ENCODE peak calls at places on chromosomes 4 and X, in six cellular contexts. P is fibroblast of mammary gland, X is upper lobe of left lung, G is BJ, C is BE2C, W is endothelial cell. T is an unnamed sample.
A peak's percentile ranks its signal among the peaks of the same experiment; 100 is the strongest.

GRCh38 chr4:4962928-4963327 is 56.3 kb downstream of the CYTL1 start:
- DNase-seq in C (no peak), W (no peak), G (no peak), P (no peak), X (no peak), T (no peak)

GRCh38 chrX:101203782-101204351 is 15.7 kb upstream of the DRP2 start:
- DNase-seq in G (peak; percentile 18), X (no peak), W (no peak), P (no peak), C (no peak), T (no peak)

GRCh38 chrX:25025615-25026014 is 9.8 kb upstream of the ARX start:
- DNase-seq in W (no peak), C (no peak), X (no peak), G (no peak), P (no peak), T (no peak)

GRCh38 chr4:52100062-52100461 is 49.0 kb downstream of the SPATA18 start:
- DNase-seq in P (peak; percentile 40), W (no peak), G (no peak), C (no peak), X (no peak), T (no peak)

GRCh38 chrX:24184018-24184417 is 34.5 kb downstream of the ZFX start:
- DNase-seq in X (no peak), C (no peak), G (no peak), P (no peak), W (no peak), T (no peak)

GRCh38 chrX:68697465-68698125 is 50.1 kb downstream of the STARD8 start:
- DNase-seq in G (no peak), W (peak; percentile 37), X (no peak), C (no peak), P (no peak), T (no peak)

GRCh38 chrX:48741834-48742233 is 19.7 kb upstream of the GLOD5 start:
- DNase-seq in G (no peak), P (no peak), C (no peak), X (no peak), W (no peak), T (no peak)

GRCh38 chrX:65932173-65933084 is 107.5 kb downstream of the VSIG4 start:
- DNase-seq in W (no peak), P (no peak), C (no peak), G (no peak), X (peak; percentile 21), T (no peak)

GRCh38 chrX:138845791-138846190 is 134.3 kb upstream of the FGF13 start:
- DNase-seq in W (no peak), C (no peak), X (no peak), G (no peak), P (no peak), T (no peak)

GRCh38 chr4:10529256-10529890 is 72.1 kb upstream of the ZNF518B start:
- DNase-seq in G (no peak), C (no peak), W (no peak), P (no peak), X (no peak), T (no peak)

GRCh38 chr4:153222790-153223417 is 18.7 kb downstream of the TRIM2 start:
- DNase-seq in P (peak; percentile 31), X (peak; percentile 91), G (no peak), C (peak; percentile 67), W (peak; percentile 57), T (peak; percentile 80)

GRCh38 chr4:25993564-25994185 is 79.7 kb downstream of the SMIM20 start:
- DNase-seq in C (peak; percentile 32), W (peak; percentile 59), X (no peak), G (no peak), P (peak; percentile 68), T (no peak)

GRCh38 chr4:8704632-8705031 is 112.1 kb downstream of the CPZ start:
- DNase-seq in X (no peak), W (no peak), G (no peak), P (no peak), C (peak; percentile 50), T (peak; percentile 56)

GRCh38 chrX:40152173-40152705 is 54.5 kb upstream of the BCOR start:
- DNase-seq in W (peak; percentile 21), C (peak; percentile 55), P (no peak), G (no peak), X (peak; percentile 86), T (no peak)

GRCh38 chr4:158139086-158139485 is 33.7 kb downstream of the GASK1B start:
- DNase-seq in C (no peak), W (no peak), P (no peak), G (no peak), X (no peak), T (no peak)

GRCh38 chr4:101941816-101942358 is 151.4 kb downstream of the BANK1 start:
- DNase-seq in X (no peak), G (no peak), C (no peak), P (no peak), W (no peak), T (no peak)

GRCh38 chr4:183765121-183765990 is 106.3 kb downstream of the TRAPPC11 start:
- DNase-seq in G (no peak), P (no peak), W (no peak), X (peak; percentile 46), C (no peak), T (peak; percentile 73)

GRCh38 chr4:140637836-140638235 is 69.1 kb upstream of the UCP1 start:
- DNase-seq in P (peak; percentile 37), G (no peak), X (no peak), C (peak; percentile 42), W (peak; percentile 35), T (no peak)

GRCh38 chr4:175459571-175459970 is 352.5 kb downstream of the GPM6A start:
- DNase-seq in X (no peak), P (no peak), W (no peak), C (no peak), G (no peak), T (no peak)

GRCh38 chr4:3519468-3520264 is 12.6 kb downstream of the LRPAP1 start:
- DNase-seq in P (no peak), X (peak; percentile 27), C (no peak), W (no peak), G (no peak), T (no peak)

GRCh38 chr4:13733817-13734216 is 106.3 kb upstream of the BOD1L1 start:
- DNase-seq in G (no peak), X (no peak), C (no peak), W (no peak), P (no peak), T (no peak)

GRCh38 chr4:78517050-78517652 is 34.4 kb upstream of the ANXA3 start:
- DNase-seq in X (no peak), W (no peak), G (no peak), C (no peak), P (peak; percentile 60), T (no peak)

GRCh38 chr4:118396881-118397666 is 44.3 kb upstream of the PRSS12 start:
- DNase-seq in X (no peak), W (no peak), P (no peak), G (no peak), C (no peak), T (no peak)

GRCh38 chr4:81528979-81529378 is 57.3 kb upstream of the RASGEF1B start:
- DNase-seq in W (no peak), P (no peak), G (no peak), C (no peak), X (no peak), T (no peak)

GRCh38 chr4:81527115-81527514 is 55.4 kb upstream of the RASGEF1B start:
- DNase-seq in P (no peak), W (no peak), G (no peak), C (no peak), X (peak; percentile 25), T (no peak)

GRCh38 chr4:81528200-81528599 is 56.5 kb upstream of the RASGEF1B start:
- DNase-seq in X (no peak), P (no peak), G (no peak), W (no peak), C (no peak), T (no peak)

GRCh38 chr4:81527709-81528108 is 56.0 kb upstream of the RASGEF1B start:
- DNase-seq in G (no peak), P (no peak), C (no peak), W (no peak), X (no peak), T (no peak)

GRCh38 chr4:81531410-81531809 is 59.7 kb upstream of the RASGEF1B start:
- DNase-seq in P (no peak), X (no peak), C (no peak), G (no peak), W (no peak), T (no peak)
- TF ChIP-seq CTCF in P (no peak), X (no peak), C (no peak), G (no peak), W (no peak), T (no peak)

DNA sequence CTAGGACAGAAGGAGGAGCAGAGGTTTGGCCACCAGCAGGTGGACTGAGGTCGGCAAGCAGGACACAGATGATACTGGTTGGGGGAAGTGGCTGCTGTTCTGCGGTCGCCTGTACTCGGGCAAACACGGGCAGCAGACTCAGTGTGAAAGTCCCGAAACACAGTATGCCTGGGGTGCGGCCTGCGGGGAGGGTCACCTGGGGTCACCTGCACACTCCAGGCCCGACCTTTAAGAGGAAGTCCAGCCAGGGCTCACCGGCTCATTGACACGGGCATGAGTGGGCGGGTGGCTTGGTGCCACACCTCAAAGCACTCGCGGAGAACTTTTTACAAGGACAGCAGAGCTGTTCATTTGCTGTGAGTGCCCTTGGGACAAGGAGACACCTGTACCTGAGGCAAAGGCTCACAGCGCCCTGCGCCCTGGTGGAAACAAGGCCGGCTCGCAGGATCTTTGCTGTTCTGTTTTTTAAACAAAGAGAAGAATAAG is 71.5 kb upstream of the MXD4 start:
- DNase-seq in X (peak; percentile 68), P (no peak), G (no peak), W (peak; percentile 3), C (no peak), T (peak; percentile 70)
- TF ChIP-seq CTCF in X (no peak), P (no peak), G (no peak), W (no peak), C (no peak), T (no peak)

GRCh38 chr4:53313510-53313909 is 52.4 kb downstream of the SCFD2 start:
- DNase-seq in W (peak; percentile 5), X (no peak), C (peak; percentile 20), G (no peak), P (peak; percentile 26), T (no peak)
- TF ChIP-seq CTCF in W (no peak), X (no peak), C (peak; percentile 58), G (peak; percentile 11), P (no peak), T (no peak)

GRCh38 chrX:56253832-56254703 is 21.9 kb downstream of the KLF8 start:
- DNase-seq in C (no peak), X (peak; percentile 13), P (no peak), W (no peak), G (no peak), T (no peak)

DNA sequence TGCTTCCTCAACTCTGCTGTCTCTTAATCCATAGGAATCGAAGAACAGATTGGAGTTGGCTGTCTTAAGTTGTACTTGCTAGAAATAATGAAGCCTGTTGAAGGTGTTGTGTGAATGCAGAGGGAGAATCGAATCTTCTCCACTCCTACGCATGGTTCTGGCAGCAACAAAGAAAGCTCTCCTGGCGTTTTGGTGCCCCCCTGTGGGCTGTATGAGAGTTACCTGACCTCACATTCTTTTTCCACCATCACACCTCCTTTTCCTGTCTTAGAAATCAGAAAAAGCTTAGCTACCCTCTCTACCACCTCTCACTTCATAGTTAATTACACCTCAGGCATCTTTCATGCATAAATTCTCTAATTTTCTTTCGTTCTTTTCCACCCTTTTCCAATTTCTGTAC is 16.3 kb downstream of the KLF8 start:
- DNase-seq in P (peak; percentile 54), X (no peak), C (peak; percentile 40), W (peak; percentile 43), G (no peak), T (no peak)
- TF ChIP-seq CTCF in P (peak; percentile 79), X (peak; percentile 32), C (peak; percentile 67), W (peak; percentile 30), G (peak; percentile 57), T (peak; percentile 41)